ENCODE peak calls at places on chromosome X, in nine cellular contexts. E is heart right ventricle; S is kidney; Z is CD4-positive, alpha-beta memory T cell; J is A549; O is PC-3; P is mesenchymal stem cell; L is transverse colon; A is endodermal cell. F is an unnamed sample.

GRCh38 chrX:12984629-12985303 is 9.9 kb downstream of the TMSB4X start:
- DNase-seq in A (no peak), L (peak; percentile 73), E (no peak), O (peak; percentile 95), J (peak; percentile 43), S (no peak), Z (peak; percentile 62), P (no peak), F (peak; percentile 42)

GRCh38 chrX:39484669-39485068 is 613.1 kb downstream of the BCOR start:
- DNase-seq in P (no peak), S (no peak), J (no peak), E (no peak), Z (no peak), A (no peak), L (no peak), O (no peak), F (no peak)

GRCh38 chrX:100649550-100650356 is 5.8 kb downstream of the SRPX2 start:
- DNase-seq in A (peak; percentile 58), O (peak; percentile 87), S (peak; percentile 84), Z (no peak), J (no peak), P (peak; percentile 97), E (peak; percentile 48), L (peak; percentile 75), F (peak; percentile 86)

GRCh38 chrX:129842510-129843208 is 1.0 kb downstream of the ZDHHC9 start:
- DNase-seq in L (peak; percentile 55), O (peak; percentile 55), P (peak; percentile 61), E (peak; percentile 8), A (peak; percentile 69), J (no peak), Z (no peak), S (no peak), F (peak; percentile 19)

GRCh38 chrX:109774706-109775105 is 41.6 kb upstream of the ACSL4 start:
- DNase-seq in O (peak; percentile 76), S (no peak), L (no peak), E (no peak), P (peak; percentile 76), A (no peak), J (peak; percentile 11), Z (no peak), F (no peak)

GRCh38 chrX:51332188-51332942 is at the start of gene NUDT10:
- DNase-seq in J (no peak), E (peak; percentile 17), Z (peak; percentile 1), L (peak; percentile 29), O (no peak), P (peak; percentile 12), A (peak; percentile 92), S (peak; percentile 80), F (peak; percentile 65)

GRCh38 chrX:52867610-52868348 is at the start of gene XAGE3:
- DNase-seq in E (no peak), L (no peak), P (no peak), O (no peak), A (no peak), S (no peak), J (no peak), Z (no peak), F (no peak)

GRCh38 chrX:30735839-30736238 is 82.6 kb downstream of the GK start:
- DNase-seq in E (peak; percentile 18), Z (peak; percentile 60), P (peak; percentile 56), A (peak; percentile 90), J (peak; percentile 32), S (no peak), O (peak; percentile 84), L (peak; percentile 72), F (peak; percentile 23)

GRCh38 chrX:150303386-150304097 is 59.6 kb upstream of the MAMLD1 start:
- DNase-seq in L (no peak), P (no peak), E (no peak), S (no peak), J (no peak), Z (no peak), O (peak; percentile 67), A (no peak), F (no peak)

GRCh38 chrX:129772796-129773431 is 6.8 kb upstream of the SASH3 start:
- DNase-seq in S (peak; percentile 80), E (peak; percentile 42), A (no peak), J (no peak), P (no peak), O (no peak), L (peak; percentile 82), Z (no peak), F (no peak)

GRCh38 chrX:7132335-7133035 is 15.0 kb upstream of the STS start:
- DNase-seq in P (peak; percentile 63), A (peak; percentile 86), J (peak; percentile 38), E (peak; percentile 17), S (no peak), O (peak; percentile 96), L (peak; percentile 91), Z (no peak), F (no peak)

GRCh38 chrX:153416781-153417180 is 5.5 kb downstream of the ZFP92 start:
- DNase-seq in A (no peak), S (no peak), E (no peak), Z (no peak), O (no peak), J (no peak), L (no peak), P (no peak), F (no peak)

GRCh38 chrX:17580529-17581155 is 156.7 kb upstream of the SCML1 start:
- DNase-seq in L (no peak), O (no peak), A (no peak), J (no peak), P (peak; percentile 61), S (peak; percentile 82), E (peak; percentile 21), Z (no peak), F (peak; percentile 50)

GRCh38 chrX:96563663-96564062 is 121.0 kb upstream of the DIAPH2 start:
- DNase-seq in J (no peak), Z (no peak), S (no peak), L (no peak), A (no peak), P (peak; percentile 81), O (peak; percentile 24), E (no peak), F (no peak)

GRCh38 chrX:54838583-54838982 is 31.0 kb downstream of the MAGED2 start:
- DNase-seq in S (no peak), A (no peak), E (no peak), P (no peak), L (no peak), Z (no peak), O (no peak), J (no peak), F (no peak)

GRCh38 chrX:118839334-118839958 is 15.8 kb downstream of the ZCCHC12 start:
- DNase-seq in J (peak; percentile 74), E (peak; percentile 83), A (peak; percentile 95), L (peak; percentile 80), S (peak; percentile 88), Z (peak; percentile 22), P (peak; percentile 55), O (peak; percentile 63), F (peak; percentile 70)

GRCh38 chrX:150362599-150363481 is at the start of gene MAMLD1:
- DNase-seq in E (peak; percentile 68), A (peak; percentile 71), J (peak; percentile 47), P (peak; percentile 84), O (peak; percentile 84), Z (peak; percentile 61), S (peak; percentile 91), L (peak; percentile 67), F (peak; percentile 75)

GRCh38 chrX:3362956-3363355 is 16.5 kb upstream of the MXRA5 start:
- DNase-seq in A (no peak), S (no peak), J (no peak), O (no peak), Z (no peak), P (no peak), L (no peak), E (no peak), F (no peak)

DNA sequence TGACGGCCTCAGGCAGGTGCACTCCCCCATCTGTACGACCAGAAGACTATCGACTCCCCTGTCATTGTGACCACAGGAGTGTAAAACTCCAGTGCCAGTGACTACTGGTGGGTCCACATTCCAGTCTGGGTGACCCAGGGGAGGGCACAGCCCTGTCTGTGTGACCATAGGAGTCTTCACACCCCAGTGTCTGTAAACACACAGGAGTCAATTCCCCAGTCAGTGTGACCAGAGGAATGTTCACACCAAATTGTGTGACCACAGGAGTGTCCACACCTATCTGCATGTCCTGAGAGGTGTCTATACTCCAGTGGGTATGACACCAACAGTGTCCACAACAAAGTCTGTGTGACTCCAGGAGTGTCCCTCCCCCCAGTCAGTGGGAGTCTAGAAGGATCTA is 12.0 kb downstream of the FTSJ1 start:
- DNase-seq in A (no peak), P (no peak), J (no peak), O (peak; percentile 21), S (no peak), Z (no peak), L (no peak), E (no peak), F (no peak)
- H3K27ac ChIP-seq in A (no peak overlapping the region), P (peak overlapping the region; percentile 82), J (no peak overlapping the region), O (peak overlapping the region; percentile 98), S (no peak overlapping the region), Z (no peak overlapping the region), L (no peak overlapping the region), E (no peak overlapping the region), F (no peak overlapping the region)

GRCh38 chrX:115609621-115610020 is 48.6 kb downstream of the PLS3 start:
- DNase-seq in E (no peak), O (no peak), S (no peak), J (no peak), Z (no peak), L (no peak), A (no peak), P (no peak), F (no peak)
- H3K27ac ChIP-seq in E (no peak overlapping the region), O (peak overlapping the region; percentile 48), S (no peak overlapping the region), J (no peak overlapping the region), Z (no peak overlapping the region), L (no peak overlapping the region), A (no peak overlapping the region), P (no peak overlapping the region), F (peak overlapping the region; percentile 35)

DNA sequence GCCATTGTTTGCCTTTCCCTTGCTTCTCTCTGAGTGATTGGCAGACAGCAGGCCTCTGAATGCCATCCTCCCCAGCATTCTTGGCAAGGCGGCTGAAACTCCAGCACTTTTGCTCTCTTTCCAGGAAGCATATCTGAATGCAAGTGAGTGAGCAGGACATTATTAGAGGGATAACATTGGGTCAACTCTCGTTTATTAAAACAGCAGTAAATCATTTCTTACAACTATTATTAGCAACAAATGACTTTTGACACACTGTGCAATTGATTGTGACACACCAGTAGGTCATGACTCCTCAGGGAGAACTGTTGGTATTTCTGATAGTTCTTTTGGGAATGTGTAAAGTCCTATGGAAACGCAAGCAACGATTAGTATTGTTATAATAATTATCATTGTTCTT is 103.8 kb downstream of the EFNB1 start:
- DNase-seq in J (no peak), E (peak; percentile 31), P (no peak), O (peak; percentile 22), S (no peak), A (no peak), L (peak; percentile 1), Z (no peak), F (no peak)
- H3K27ac ChIP-seq in J (no peak overlapping the region), E (peak overlapping the region; percentile 61), P (no peak overlapping the region), O (peak overlapping the region; percentile 11), S (no peak overlapping the region), A (no peak overlapping the region), L (no peak overlapping the region), Z (no peak overlapping the region), F (no peak overlapping the region)

GRCh38 chrX:10781847-10782530 is 161.6 kb upstream of the MID1 start:
- DNase-seq in P (no peak), E (no peak), J (no peak), Z (no peak), L (no peak), A (no peak), O (peak; percentile 51), S (no peak), F (no peak)
- H3K27ac ChIP-seq in P (no peak overlapping the region), E (no peak overlapping the region), J (no peak overlapping the region), Z (no peak overlapping the region), L (no peak overlapping the region), A (no peak overlapping the region), O (no peak overlapping the region), S (no peak overlapping the region), F (no peak overlapping the region)